ENCODE peak calls at places on chromosomes 4 and X, in four cellular contexts. C, Z, W and E are unnamed samples.
A peak's percentile ranks its signal among the peaks of the same experiment; 100 is the strongest.

GRCh38 chr4:188110036-188110435 is 633 bp upstream of the TRIML2 start:
- DNase-seq in Z (no peak), C (no peak), W (no peak), E (no peak)

GRCh38 chr4:110998308-110998707 is 375.4 kb upstream of the PITX2 start:
- DNase-seq in C (no peak), Z (no peak), W (no peak), E (no peak)

GRCh38 chr4:71290074-71290473 is 48.7 kb upstream of the SLC4A4 start:
- DNase-seq in W (no peak), C (no peak), Z (no peak), E (peak; percentile 74)

GRCh38 chr4:8114456-8115202 is 44.0 kb downstream of the ABLIM2 start:
- DNase-seq in W (no peak), Z (no peak), C (no peak), E (no peak)

GRCh38 chr4:149896428-149896827 is 80.8 kb upstream of the IQCM start:
- DNase-seq in Z (no peak), W (no peak), C (peak; percentile 13), E (no peak)

GRCh38 chrX:47204970-47205369 is 11.3 kb downstream of the UBA1 start:
- DNase-seq in C (no peak), Z (no peak), W (no peak), E (no peak)

GRCh38 chr4:115720611-115721010 is 607.2 kb upstream of the NDST4 start:
- DNase-seq in Z (no peak), C (no peak), W (no peak), E (no peak)

GRCh38 chr4:70544279-70544870 is 26.0 kb downstream of the AMTN start:
- DNase-seq in W (peak; percentile 14), Z (no peak), C (peak; percentile 31), E (no peak)

GRCh38 chrX:150913511-150913910 is 15.0 kb upstream of the CD99L2 start:
- DNase-seq in W (no peak), Z (no peak), C (no peak), E (no peak)

GRCh38 chr4:87005690-87006461 is 71.1 kb downstream of the AFF1 start:
- DNase-seq in C (no peak), Z (no peak), W (no peak), E (no peak)

GRCh38 chr4:14879643-14880042 is 122.6 kb upstream of the CPEB2 start:
- DNase-seq in W (no peak), C (no peak), Z (no peak), E (no peak)

GRCh38 chr4:3409571-3410091 is 32.1 kb upstream of the HGFAC start:
- DNase-seq in W (no peak), Z (no peak), C (no peak), E (no peak)

GRCh38 chr4:96483308-96484030 is 643.6 kb downstream of the PDHA2 start:
- DNase-seq in W (no peak), Z (no peak), C (peak; percentile 8), E (no peak)

DNA sequence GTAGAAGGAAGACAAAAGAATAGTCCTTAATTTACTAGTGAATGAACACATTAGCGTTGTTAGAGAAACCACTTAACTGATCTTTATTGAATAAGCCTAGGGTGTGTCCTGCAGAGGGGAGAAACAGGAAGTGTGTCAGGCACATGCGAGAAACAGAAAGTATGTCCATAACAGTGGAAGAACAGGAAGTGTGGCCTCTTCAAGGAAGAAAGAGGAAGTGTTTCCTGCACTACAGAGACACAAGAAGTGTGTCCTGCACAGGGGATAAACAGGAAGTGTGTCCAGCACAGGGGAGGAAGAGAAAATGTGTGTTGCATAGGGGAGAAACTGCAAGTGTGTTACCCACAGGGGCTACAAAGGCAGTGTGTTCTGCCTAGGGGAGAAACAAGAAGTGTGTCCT is 539.6 kb upstream of the PRKX start:
- DNase-seq in Z (peak; percentile 14), W (no peak), C (no peak), E (no peak)
- H3K27ac ChIP-seq in Z (peak overlapping the region; percentile 38), W (no peak overlapping the region), C (no peak overlapping the region), E (no peak overlapping the region)

GRCh38 chr4:90118547-90119211 is 8.5 kb upstream of the CCSER1 start:
- DNase-seq in Z (no peak), W (no peak), C (no peak), E (no peak)
- H3K27ac ChIP-seq in Z (no peak overlapping the region), W (no peak overlapping the region), C (no peak overlapping the region), E (no peak overlapping the region)

GRCh38 chr4:74900862-74901261 is 32.1 kb upstream of the PARM1 start:
- DNase-seq in W (no peak), Z (no peak), C (no peak), E (no peak)

GRCh38 chr4:74896595-74896994 is 36.3 kb upstream of the PARM1 start:
- DNase-seq in W (no peak), Z (no peak), C (no peak), E (no peak)

GRCh38 chr4:74897390-74897789 is 35.5 kb upstream of the PARM1 start:
- DNase-seq in W (no peak), C (peak; percentile 6), Z (no peak), E (no peak)
- H3K27ac ChIP-seq in W (no peak overlapping the region), C (no peak overlapping the region), Z (no peak overlapping the region), E (no peak overlapping the region)

GRCh38 chr4:6987566-6987920 is 55.6 kb upstream of the TADA2B start:
- DNase-seq in Z (no peak), C (no peak), W (no peak), E (no peak)

GRCh38 chr4:6988016-6988715 is 55.0 kb upstream of the TADA2B start:
- DNase-seq in W (no peak), Z (no peak), C (no peak), E (no peak)

GRCh38 chr4:6986067-6986780 is 56.9 kb upstream of the TADA2B start:
- DNase-seq in W (no peak), C (no peak), Z (peak; percentile 22), E (peak; percentile 38)

GRCh38 chr4:6984611-6985115 is 58.5 kb upstream of the TADA2B start:
- DNase-seq in W (no peak), C (no peak), Z (no peak), E (no peak)

GRCh38 chr4:6986781-6987565 is 56.2 kb upstream of the TADA2B start:
- DNase-seq in W (peak; percentile 93), Z (peak; percentile 85), C (peak; percentile 71), E (peak; percentile 66)
- H3K27ac ChIP-seq in W (peak overlapping the region; percentile 79), Z (peak overlapping the region; percentile 87), C (peak overlapping the region; percentile 72), E (peak overlapping the region; percentile 95)

DNA sequence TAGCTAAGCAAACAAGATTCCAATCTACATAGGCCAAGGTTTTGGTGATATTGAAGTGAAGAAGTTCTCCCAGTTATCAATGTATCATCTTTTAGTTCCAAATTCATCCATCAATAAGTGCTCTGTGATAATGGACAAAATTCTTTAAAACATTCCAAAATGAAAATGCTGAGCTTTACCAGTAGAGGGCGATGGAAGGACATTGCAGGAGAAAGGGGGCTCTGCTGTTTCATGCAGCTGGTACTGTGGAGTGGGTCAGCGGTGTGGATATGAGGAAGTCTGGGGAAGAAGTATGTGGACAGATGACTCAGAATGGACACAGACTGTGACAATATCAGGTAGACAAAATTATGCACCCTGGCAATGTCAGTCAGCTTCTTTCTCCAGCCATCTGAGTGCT is 46.6 kb upstream of the HS6ST2 start:
- DNase-seq in C (no peak), Z (no peak), W (peak; percentile 9), E (no peak)
- H3K27ac ChIP-seq in C (no peak overlapping the region), Z (no peak overlapping the region), W (no peak overlapping the region), E (no peak overlapping the region)

GRCh38 chr4:147498031-147498700 is 17.3 kb downstream of the EDNRA start:
- DNase-seq in C (no peak), Z (no peak), W (no peak), E (peak; percentile 55)
- H3K27ac ChIP-seq in C (no peak overlapping the region), Z (no peak overlapping the region), W (no peak overlapping the region), E (peak overlapping the region; percentile 85)